ENCODE peak calls at places on chromosome 4, in six cellular contexts. C is GM12878, D is GM12892, B is H1, W is HepG2, J is K562. O is an unnamed sample.

GRCh38 chr4:125492957-125493356 is 178.2 kb downstream of the FAT4 start:
- DNase-seq in J (no peak), D (no peak), W (no peak), C (no peak), B (no peak), O (no peak)

GRCh38 chr4:126915999-126916625 is 716.6 kb upstream of the INTU start:
- DNase-seq in W (no peak), B (no peak), J (no peak), D (no peak), C (no peak), O (no peak)

GRCh38 chr4:5824635-5825034 is 68.3 kb downstream of the CRMP1 start:
- DNase-seq in D (no peak), W (peak; percentile 18), B (no peak), C (no peak), J (peak; percentile 44), O (no peak)

GRCh38 chr4:26076000-26076587 is 162.1 kb downstream of the SMIM20 start:
- DNase-seq in W (no peak), C (peak; percentile 84), J (no peak), D (no peak), B (no peak), O (no peak)

GRCh38 chr4:56435748-56436442 is at the start of gene PAICS:
- DNase-seq in W (peak; percentile 90), B (peak; percentile 94), D (peak; percentile 66), C (peak; percentile 83), J (peak; percentile 88), O (peak; percentile 72)

GRCh38 chr4:173346074-173346473 is 11.9 kb upstream of the HMGB2 start:
- DNase-seq in D (no peak), J (no peak), W (no peak), B (no peak), C (no peak), O (no peak)

GRCh38 chr4:19508442-19508841 is 743.3 kb upstream of the SLIT2 start:
- DNase-seq in D (no peak), W (no peak), B (no peak), C (no peak), J (no peak), O (no peak)

GRCh38 chr4:80732010-80732409 is 298.5 kb upstream of the BMP3 start:
- DNase-seq in B (no peak), W (no peak), C (no peak), J (no peak), D (no peak), O (no peak)

GRCh38 chr4:122827258-122827887 is 742 bp downstream of the FGF2 start:
- DNase-seq in W (no peak), D (peak; percentile 60), C (peak; percentile 8), J (peak; percentile 65), B (no peak), O (peak; percentile 67)

GRCh38 chr4:110361921-110362320 is 114.0 kb upstream of the ENPEP start:
- DNase-seq in W (no peak), J (no peak), B (no peak), D (no peak), C (no peak), O (no peak)

GRCh38 chr4:145351922-145352321 is 129.7 kb upstream of the SMAD1 start:
- DNase-seq in J (no peak), W (no peak), C (no peak), D (no peak), B (no peak), O (no peak)

GRCh38 chr4:92047209-92047877 is 256.4 kb upstream of the GRID2 start:
- DNase-seq in B (no peak), J (no peak), D (no peak), W (no peak), C (no peak), O (no peak)

GRCh38 chr4:173477016-173477415 is 53.0 kb downstream of the HAND2 start:
- DNase-seq in W (no peak), J (no peak), B (no peak), D (no peak), C (no peak), O (no peak)

GRCh38 chr4:87092389-87093141 is 127.9 kb downstream of the KLHL8 start:
- DNase-seq in J (peak; percentile 48), W (peak; percentile 62), D (no peak), C (no peak), B (no peak), O (no peak)

GRCh38 chr4:83358410-83358809 is 23.8 kb upstream of the HPSE start:
- DNase-seq in W (peak; percentile 34), D (no peak), C (no peak), J (no peak), B (no peak), O (no peak)

DNA sequence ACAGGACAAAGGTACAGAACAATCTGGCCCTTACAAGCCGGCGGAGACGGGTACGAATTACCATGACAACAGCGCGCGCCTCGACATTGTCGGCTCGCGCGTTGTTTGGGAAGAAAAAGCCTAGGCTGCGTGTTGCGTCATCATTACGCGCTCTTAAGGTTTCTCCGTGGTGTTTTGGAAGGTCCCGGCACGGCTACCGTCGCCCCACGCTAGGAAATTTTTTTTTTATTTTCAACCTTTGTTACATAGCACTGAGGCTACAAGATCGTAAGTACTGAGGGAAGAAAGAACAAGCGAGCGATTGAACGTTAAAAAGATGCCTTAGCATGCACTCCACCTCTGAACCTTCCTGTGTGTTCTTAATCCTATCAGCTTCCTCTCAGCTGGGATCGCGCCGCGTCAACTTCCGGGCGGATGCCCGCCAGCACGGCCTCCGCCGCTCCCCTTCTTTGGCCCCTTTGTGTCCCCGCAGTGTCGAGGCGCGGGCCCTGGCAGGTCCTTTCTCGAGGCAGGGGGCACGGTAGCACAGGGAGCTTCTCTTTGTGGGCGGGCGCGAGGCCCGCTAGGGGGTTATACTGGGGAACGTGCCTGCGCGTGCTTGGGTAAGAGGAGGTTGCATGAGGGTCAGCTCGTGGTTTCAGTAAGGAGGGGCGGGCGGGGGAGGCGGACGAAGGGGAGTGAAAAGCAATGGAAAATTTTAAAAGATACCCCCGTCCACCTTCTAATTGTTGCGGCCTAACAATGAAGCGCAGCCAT is at the start of gene SMARCAD1:
- DNase-seq in D (peak; percentile 54), J (peak; percentile 79), B (peak; percentile 75), W (peak; percentile 91), C (peak; percentile 76), O (peak; percentile 65)
- TF ChIP-seq POLR2A in D (peak; percentile 89), J (peak; percentile 93), B (peak; percentile 70), W (peak; percentile 70), C (peak; percentile 89), O (peak; percentile 83)

DNA sequence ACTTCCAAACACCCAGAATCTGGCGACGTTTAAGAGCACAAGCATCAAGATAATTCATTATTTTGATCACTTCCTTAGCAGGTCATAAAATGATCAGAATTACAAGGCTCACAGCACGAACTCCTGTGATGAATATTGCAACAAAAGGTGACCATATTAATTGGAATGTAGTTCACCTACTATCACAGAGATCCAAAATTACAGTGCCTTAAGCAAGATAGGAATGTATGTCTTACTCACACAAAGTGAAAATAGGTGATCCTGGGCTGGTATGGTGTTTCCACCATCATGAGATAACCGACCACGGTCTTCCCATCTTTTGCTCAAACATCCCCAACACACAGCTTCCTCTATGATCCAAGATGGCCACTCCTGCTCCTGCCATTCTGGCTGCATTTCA is 131.2 kb downstream of the SCFD2 start:
- DNase-seq in B (no peak), W (no peak), D (no peak), C (no peak), J (no peak), O (no peak)
- TF ChIP-seq TAF1 in B (no peak), W (no peak), D (no peak), C (no peak), J (no peak), O (no peak)

GRCh38 chr4:140757220-140757607 is 1.0 kb upstream of the TBC1D9 start:
- DNase-seq in W (no peak), B (no peak), J (no peak), D (no peak), C (no peak), O (no peak)

GRCh38 chr4:140756292-140757219 is at the start of gene TBC1D9:
- DNase-seq in W (peak; percentile 68), J (no peak), B (peak; percentile 91), C (peak; percentile 25), D (peak; percentile 31), O (peak; percentile 46)

GRCh38 chr4:140755811-140756291 is 334 bp downstream of the TBC1D9 start:
- DNase-seq in C (no peak), D (peak; percentile 40), J (no peak), W (no peak), B (no peak), O (peak; percentile 52)

GRCh38 chr4:140752669-140753068 is 3.5 kb downstream of the TBC1D9 start:
- DNase-seq in J (no peak), B (no peak), C (no peak), W (no peak), D (no peak), O (no peak)

GRCh38 chr4:140754918-140755810 is 1.0 kb downstream of the TBC1D9 start:
- DNase-seq in D (no peak), B (no peak), W (no peak), C (no peak), J (no peak), O (no peak)
- TF ChIP-seq POLR2A in D (no peak), B (no peak), W (no peak), C (no peak), J (no peak), O (no peak)

GRCh38 chr4:177573487-177573886 is 131.2 kb upstream of the AGA start:
- DNase-seq in J (no peak), W (no peak), B (no peak), C (no peak), D (no peak), O (no peak)

GRCh38 chr4:177574446-177574845 is 132.2 kb upstream of the AGA start:
- DNase-seq in D (no peak), C (no peak), J (no peak), B (no peak), W (no peak), O (no peak)

GRCh38 chr4:177566691-177567090 is 124.5 kb upstream of the AGA start:
- DNase-seq in D (no peak), C (no peak), J (no peak), W (no peak), B (no peak), O (no peak)

DNA sequence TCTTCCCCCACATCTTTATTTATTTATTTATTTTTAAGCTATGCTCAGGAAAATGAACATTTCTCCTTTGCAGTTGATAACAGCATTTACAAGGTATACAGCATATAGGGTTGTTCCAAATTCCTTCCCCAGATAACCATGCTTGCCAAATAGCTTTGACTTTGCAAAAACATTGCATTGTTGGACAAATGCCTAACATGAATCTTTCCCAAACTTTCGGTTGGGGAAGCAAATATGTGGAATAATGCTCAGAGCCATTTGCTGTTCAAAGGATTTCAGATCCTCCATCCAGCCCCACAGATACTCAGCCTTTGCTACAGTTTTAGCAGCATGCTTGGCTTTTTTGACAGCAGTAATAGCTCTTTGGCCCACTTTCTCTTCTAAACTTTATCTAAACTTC is 127.2 kb upstream of the AGA start:
- DNase-seq in C (no peak), W (no peak), B (no peak), J (no peak), D (no peak), O (no peak)
- TF ChIP-seq TAF1 in C (no peak), W (no peak), B (no peak), J (no peak), D (no peak), O (no peak)

GRCh38 chr4:22515888-22516541 is at the start of gene ADGRA3:
- DNase-seq in J (peak; percentile 45), W (peak; percentile 56), C (no peak), B (no peak), D (peak; percentile 39), O (peak; percentile 28)
- TF ChIP-seq POLR2A in J (no peak), W (peak; percentile 62), C (no peak), B (peak; percentile 62), D (no peak), O (no peak)

O was measured in GM12891.